ENCODE peak calls at places on chromosomes 4 and X, in six cellular contexts. One of them, this sample, is unnamed.

GRCh38 chr4:126583509-126583908 is 1049.2 kb upstream of the INTU start:
- DNase-seq in endothelial cell of umbilical vein: peak
- DNase-seq in K562: no peak
- DNase-seq in HepG2: peak
- DNase-seq in NB4: peak
- DNase-seq in GM12878: no peak
- DNase-seq in this sample: no peak

GRCh38 chr4:102163404-102164140 is 181.7 kb downstream of the SLC39A8 start:
- DNase-seq in NB4: no peak
- DNase-seq in GM12878: no peak
- DNase-seq in endothelial cell of umbilical vein: no peak
- DNase-seq in HepG2: no peak
- DNase-seq in K562: no peak
- DNase-seq in this sample: no peak

GRCh38 chrX:149825424-149825823 is 43.7 kb downstream of the MAGEA9 start:
- DNase-seq in GM12878: no peak
- DNase-seq in HepG2: peak
- DNase-seq in K562: no peak
- DNase-seq in NB4: peak
- DNase-seq in endothelial cell of umbilical vein: peak
- DNase-seq in this sample: no peak

GRCh38 chr4:128386761-128387599 is 99.4 kb upstream of the PGRMC2 start:
- DNase-seq in GM12878: no peak
- DNase-seq in HepG2: no peak
- DNase-seq in K562: peak
- DNase-seq in endothelial cell of umbilical vein: peak
- DNase-seq in NB4: peak
- DNase-seq in this sample: peak

GRCh38 chr4:1099684-1100335 is 13.6 kb downstream of the RNF212 start:
- DNase-seq in HepG2: no peak
- DNase-seq in GM12878: no peak
- DNase-seq in K562: no peak
- DNase-seq in NB4: no peak
- DNase-seq in endothelial cell of umbilical vein: no peak
- DNase-seq in this sample: no peak

GRCh38 chr4:146852365-146852764 is 93.3 kb downstream of the TTC29 start:
- DNase-seq in NB4: no peak
- DNase-seq in GM12878: no peak
- DNase-seq in endothelial cell of umbilical vein: no peak
- DNase-seq in K562: no peak
- DNase-seq in HepG2: no peak
- DNase-seq in this sample: no peak

GRCh38 chr4:76214269-76214628 is 625 bp upstream of the SCARB2 start:
- DNase-seq in K562: no peak
- DNase-seq in endothelial cell of umbilical vein: no peak
- DNase-seq in NB4: no peak
- DNase-seq in GM12878: no peak
- DNase-seq in HepG2: no peak
- DNase-seq in this sample: no peak

GRCh38 chrX:99266255-99266654 is 1143.8 kb downstream of the PCDH19 start:
- DNase-seq in K562: no peak
- DNase-seq in endothelial cell of umbilical vein: no peak
- DNase-seq in GM12878: no peak
- DNase-seq in HepG2: no peak
- DNase-seq in NB4: no peak
- DNase-seq in this sample: no peak

GRCh38 chr4:119592708-119593298 is 35.8 kb downstream of the PDE5A start:
- DNase-seq in endothelial cell of umbilical vein: no peak
- DNase-seq in K562: no peak
- DNase-seq in HepG2: no peak
- DNase-seq in GM12878: no peak
- DNase-seq in NB4: no peak
- DNase-seq in this sample: no peak

GRCh38 chr4:99754756-99755155 is 61.9 kb upstream of the DAPP1 start:
- DNase-seq in HepG2: no peak
- DNase-seq in endothelial cell of umbilical vein: no peak
- DNase-seq in GM12878: no peak
- DNase-seq in K562: no peak
- DNase-seq in NB4: peak
- DNase-seq in this sample: no peak

GRCh38 chr4:99759346-99759984 is 57.2 kb upstream of the DAPP1 start:
- DNase-seq in K562: no peak
- DNase-seq in endothelial cell of umbilical vein: no peak
- DNase-seq in HepG2: no peak
- DNase-seq in NB4: no peak
- DNase-seq in GM12878: no peak
- DNase-seq in this sample: no peak

GRCh38 chr4:99749445-99750391 is 66.9 kb upstream of the DAPP1 start:
- DNase-seq in endothelial cell of umbilical vein: no peak
- DNase-seq in NB4: no peak
- DNase-seq in HepG2: no peak
- DNase-seq in K562: no peak
- DNase-seq in GM12878: no peak
- DNase-seq in this sample: no peak

GRCh38 chr4:99759988-99760387 is 56.6 kb upstream of the DAPP1 start:
- DNase-seq in NB4: no peak
- DNase-seq in HepG2: no peak
- DNase-seq in GM12878: no peak
- DNase-seq in endothelial cell of umbilical vein: no peak
- DNase-seq in K562: no peak
- DNase-seq in this sample: no peak

GRCh38 chr4:99755223-99755944 is 61.2 kb upstream of the DAPP1 start:
- DNase-seq in NB4: no peak
- DNase-seq in HepG2: no peak
- DNase-seq in GM12878: no peak
- DNase-seq in K562: no peak
- DNase-seq in endothelial cell of umbilical vein: no peak
- DNase-seq in this sample: no peak
- TF ChIP-seq MYC in NB4: no peak
- TF ChIP-seq MYC in HepG2: no peak
- TF ChIP-seq MYC in GM12878: no peak
- TF ChIP-seq MYC in K562: no peak
- TF ChIP-seq MYC in endothelial cell of umbilical vein: no peak
- TF ChIP-seq MYC in this sample: no peak

DNA sequence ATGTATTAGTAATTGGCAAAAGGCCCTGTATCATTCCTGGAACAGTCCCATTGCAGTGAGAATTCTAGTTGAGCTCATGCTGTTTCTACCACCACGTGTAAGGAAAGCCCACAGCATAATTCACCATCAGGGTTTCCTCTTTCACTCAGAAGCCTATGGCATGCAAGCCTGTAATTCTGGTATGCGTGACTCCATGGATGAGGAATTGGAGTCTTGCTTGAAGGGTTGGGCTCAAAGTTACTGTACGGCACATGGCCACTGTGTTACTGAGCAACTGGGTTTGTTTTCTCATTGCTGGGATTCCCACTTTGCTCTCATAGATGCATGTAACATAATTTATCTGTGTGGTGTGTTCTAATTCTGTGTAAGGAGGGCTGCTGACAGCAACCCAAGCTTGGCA is 132.3 kb upstream of the NR3C2 start:
- DNase-seq in NB4: no peak
- DNase-seq in endothelial cell of umbilical vein: no peak
- DNase-seq in GM12878: no peak
- DNase-seq in HepG2: no peak
- DNase-seq in K562: no peak
- DNase-seq in this sample: no peak
- TF ChIP-seq MYC in NB4: no peak
- TF ChIP-seq MYC in endothelial cell of umbilical vein: no peak
- TF ChIP-seq MYC in GM12878: no peak
- TF ChIP-seq MYC in HepG2: no peak
- TF ChIP-seq MYC in K562: no peak
- TF ChIP-seq MYC in this sample: no peak

GRCh38 chr4:184313710-184314659 is 96.3 kb upstream of the ENPP6 start:
- DNase-seq in K562: no peak
- DNase-seq in NB4: peak
- DNase-seq in endothelial cell of umbilical vein: no peak
- DNase-seq in HepG2: no peak
- DNase-seq in GM12878: peak
- DNase-seq in this sample: no peak
- TF ChIP-seq MYC in K562: no peak
- TF ChIP-seq MYC in NB4: peak
- TF ChIP-seq MYC in endothelial cell of umbilical vein: no peak
- TF ChIP-seq MYC in HepG2: no peak
- TF ChIP-seq MYC in GM12878: no peak
- TF ChIP-seq MYC in this sample: no peak

GRCh38 chrX:154486052-154486395 is 391 bp downstream of the UBL4A start:
- DNase-seq in endothelial cell of umbilical vein: peak
- DNase-seq in HepG2: no peak
- DNase-seq in NB4: peak
- DNase-seq in K562: peak
- DNase-seq in GM12878: no peak
- DNase-seq in this sample: no peak

GRCh38 chrX:154486396-154487207 is at the start of gene UBL4A:
- DNase-seq in HepG2: no peak
- DNase-seq in K562: peak
- DNase-seq in GM12878: no peak
- DNase-seq in endothelial cell of umbilical vein: peak
- DNase-seq in NB4: peak
- DNase-seq in this sample: peak

GRCh38 chrX:154484255-154485149 is 1.9 kb downstream of the UBL4A start:
- DNase-seq in endothelial cell of umbilical vein: no peak
- DNase-seq in HepG2: no peak
- DNase-seq in GM12878: no peak
- DNase-seq in NB4: peak
- DNase-seq in K562: peak
- DNase-seq in this sample: peak

GRCh38 chrX:154483325-154483724 is 3.1 kb downstream of the UBL4A start:
- DNase-seq in GM12878: no peak
- DNase-seq in NB4: no peak
- DNase-seq in HepG2: no peak
- DNase-seq in endothelial cell of umbilical vein: no peak
- DNase-seq in K562: no peak
- DNase-seq in this sample: no peak

GRCh38 chrX:154485150-154486051 is 1.0 kb downstream of the UBL4A start:
- DNase-seq in HepG2: no peak
- DNase-seq in GM12878: no peak
- DNase-seq in NB4: no peak
- DNase-seq in K562: no peak
- DNase-seq in endothelial cell of umbilical vein: no peak
- DNase-seq in this sample: no peak
- TF ChIP-seq MYC in HepG2: no peak
- TF ChIP-seq MYC in GM12878: no peak
- TF ChIP-seq MYC in NB4: no peak
- TF ChIP-seq MYC in K562: no peak
- TF ChIP-seq MYC in endothelial cell of umbilical vein: no peak
- TF ChIP-seq MYC in this sample: no peak

DNA sequence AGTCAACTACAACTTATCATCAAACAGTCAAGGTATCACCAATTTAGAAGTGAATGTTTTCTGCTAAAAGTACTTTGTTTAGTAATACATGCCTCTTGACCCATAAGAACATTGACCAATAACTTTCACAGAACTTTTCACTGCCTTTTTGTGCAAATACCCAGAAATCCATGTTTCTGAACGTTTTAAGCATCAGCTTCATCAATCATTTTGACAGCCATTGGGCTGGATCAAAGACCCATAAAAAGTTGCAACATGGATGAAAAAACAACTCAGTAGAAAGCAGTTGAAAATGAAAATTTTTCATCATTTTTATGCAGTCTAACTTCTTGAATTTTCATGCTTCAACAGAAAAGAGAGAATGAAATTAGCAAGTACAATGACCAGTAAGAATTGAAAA is 466.7 kb downstream of the TRAM1L1 start:
- DNase-seq in endothelial cell of umbilical vein: no peak
- DNase-seq in K562: no peak
- DNase-seq in NB4: no peak
- DNase-seq in GM12878: no peak
- DNase-seq in HepG2: no peak
- DNase-seq in this sample: no peak
- TF ChIP-seq MYC in endothelial cell of umbilical vein: no peak
- TF ChIP-seq MYC in K562: no peak
- TF ChIP-seq MYC in NB4: no peak
- TF ChIP-seq MYC in GM12878: no peak
- TF ChIP-seq MYC in HepG2: no peak
- TF ChIP-seq MYC in this sample: no peak

DNA sequence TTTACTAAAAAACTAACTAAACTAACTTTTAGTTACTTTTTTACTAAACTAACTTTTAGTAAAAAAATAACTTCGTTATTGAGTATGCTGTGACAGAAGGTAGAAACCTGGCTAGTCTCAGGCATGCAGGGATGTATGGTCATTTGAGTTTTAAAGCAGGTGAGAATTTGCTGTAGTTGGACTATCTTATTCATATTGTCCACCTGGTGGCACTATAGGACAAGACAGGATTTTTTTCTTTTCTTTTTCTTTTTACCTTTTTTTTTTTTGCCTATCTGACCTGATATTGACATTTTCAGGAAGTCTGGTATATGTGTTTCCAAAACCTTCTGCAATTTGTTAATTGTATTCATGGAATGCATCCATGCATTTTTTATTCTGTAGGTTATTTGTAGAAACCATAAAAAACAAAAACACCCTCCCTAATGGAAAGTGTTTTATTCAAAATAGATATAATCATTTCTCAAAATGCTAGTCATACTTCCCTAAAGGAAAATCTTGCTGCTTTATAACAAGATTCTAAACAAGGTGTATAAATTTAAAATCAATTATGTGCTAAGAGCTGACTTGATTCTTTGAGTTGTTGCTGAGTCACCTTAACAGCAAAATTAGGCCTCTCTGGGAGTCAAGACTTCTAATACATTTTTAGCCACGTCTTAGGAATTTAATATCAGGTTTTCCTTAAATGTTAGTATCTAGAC is 201.2 kb upstream of the GNPDA2 start:
- DNase-seq in NB4: peak
- DNase-seq in GM12878: no peak
- DNase-seq in K562: peak
- DNase-seq in endothelial cell of umbilical vein: peak
- DNase-seq in HepG2: peak
- DNase-seq in this sample: peak
- TF ChIP-seq MYC in NB4: no peak
- TF ChIP-seq MYC in GM12878: no peak
- TF ChIP-seq MYC in K562: no peak
- TF ChIP-seq MYC in endothelial cell of umbilical vein: no peak
- TF ChIP-seq MYC in HepG2: no peak
- TF ChIP-seq MYC in this sample: no peak